ENCODE peak calls at places on chromosomes 13 and 19, in seven cellular contexts. X is NCI-H146; U is Calu3; G is Karpas-422; N is effector CD4-positive, alpha-beta T cell; M is K562; F is tibial nerve. R is an unnamed sample.

GRCh38 chr19:14835011-14835410 is at the start of the genes OR7A5 and OR7C1:
- DNase-seq in X (no peak), N (no peak), M (no peak), G (no peak), U (no peak), F (no peak), R (no peak)

GRCh38 chr19:51824603-51825002 is 29.6 kb downstream of the FPR3 start:
- DNase-seq in F (no peak), M (no peak), G (no peak), N (no peak), U (no peak), X (no peak), R (no peak)

GRCh38 chr19:42271861-42272534 is 2.9 kb downstream of the CIC start:
- DNase-seq in G (no peak), F (no peak), U (no peak), X (no peak), M (no peak), N (no peak), R (peak; percentile 67)

GRCh38 chr13:33227927-33228644 is 57.5 kb downstream of the STARD13 start:
- DNase-seq in X (no peak), F (no peak), G (no peak), N (no peak), M (no peak), U (no peak), R (no peak)

GRCh38 chr19:44346556-44346955 is 9.9 kb downstream of the ZNF112 start:
- DNase-seq in U (no peak), M (no peak), X (no peak), G (no peak), N (no peak), F (no peak), R (no peak)

GRCh38 chr13:86918682-86919081 is 752.5 kb upstream of the SLITRK5 start:
- DNase-seq in X (no peak), M (no peak), G (no peak), U (no peak), N (no peak), F (no peak), R (no peak)

GRCh38 chr13:50626031-50626643 is 217.4 kb downstream of the DLEU7 start:
- DNase-seq in U (no peak), M (peak; percentile 25), N (no peak), X (no peak), G (no peak), F (no peak), R (no peak)

GRCh38 chr19:794989-795658 is 2.1 kb upstream of the PTBP1 start:
- DNase-seq in G (peak; percentile 40), M (no peak), U (no peak), X (no peak), F (no peak), N (no peak), R (no peak)

GRCh38 chr13:99976502-99977115 is 5.0 kb upstream of the ZIC2 start:
- DNase-seq in F (no peak), X (no peak), N (no peak), U (no peak), G (no peak), M (no peak), R (no peak)

GRCh38 chr19:14505488-14506239 is 9.7 kb upstream of the GIPC1 start:
- DNase-seq in G (peak; percentile 86), F (no peak), X (peak; percentile 62), U (peak; percentile 86), N (peak; percentile 61), M (peak; percentile 83), R (peak; percentile 78)

GRCh38 chr13:62033932-62034331 is 618.3 kb upstream of the PCDH20 start:
- DNase-seq in M (no peak), U (no peak), X (no peak), G (no peak), N (no peak), F (no peak), R (no peak)

GRCh38 chr19:45913874-45914830 is at the start of gene NANOS2:
- DNase-seq in N (no peak), F (no peak), U (no peak), X (peak; percentile 52), G (peak; percentile 85), M (peak; percentile 79), R (no peak)

GRCh38 chr19:7382694-7383093 is 34.0 kb downstream of the ARHGEF18 start:
- DNase-seq in G (no peak), F (no peak), M (peak; percentile 14), U (no peak), X (no peak), N (no peak), R (no peak)

GRCh38 chr19:789473-790052 is 7.7 kb upstream of the PTBP1 start:
- DNase-seq in G (no peak), F (no peak), M (peak; percentile 70), U (no peak), N (no peak), X (no peak), R (no peak)

GRCh38 chr13:59398127-59398526 is 765.6 kb downstream of the DIAPH3 start:
- DNase-seq in M (no peak), X (no peak), F (no peak), G (no peak), N (no peak), U (no peak), R (no peak)

GRCh38 chr13:112781881-112782361 is 92.1 kb downstream of the ATP11A start:
- DNase-seq in M (no peak), X (no peak), N (no peak), U (no peak), G (no peak), F (no peak), R (no peak)

GRCh38 chr19:54168174-54168917 is 4.6 kb downstream of the TMC4 start:
- DNase-seq in F (peak; percentile 80), N (peak; percentile 88), M (peak; percentile 94), G (peak; percentile 98), X (peak; percentile 86), U (peak; percentile 98), R (peak; percentile 95)

GRCh38 chr13:64551755-64552154 is 2678.4 kb downstream of the PCDH9 start:
- DNase-seq in U (no peak), X (peak; percentile 32), N (no peak), G (no peak), F (no peak), M (no peak), R (no peak)

GRCh38 chr19:40282920-40283319 is 2.2 kb downstream of the AKT2 start:
- DNase-seq in M (no peak), U (no peak), F (no peak), G (no peak), N (no peak), X (no peak), R (no peak)

GRCh38 chr13:77714119-77714755 is 16.8 kb downstream of the SLAIN1 start:
- DNase-seq in U (no peak), G (no peak), X (no peak), M (no peak), N (no peak), F (no peak), R (no peak)

GRCh38 chr13:33454844-33455256 is 169.3 kb upstream of the STARD13 start:
- DNase-seq in N (no peak), X (no peak), M (no peak), F (no peak), U (no peak), G (no peak), R (no peak)

GRCh38 chr13:94261163-94261562 is 218.3 kb downstream of the DCT start:
- DNase-seq in X (no peak), M (no peak), N (no peak), G (no peak), F (no peak), U (no peak), R (no peak)

GRCh38 chr19:50703915-50704548 is 15.6 kb downstream of the SHANK1 start:
- DNase-seq in X (peak; percentile 19), M (peak; percentile 67), N (no peak), F (no peak), U (peak; percentile 40), G (no peak), R (no peak)

GRCh38 chr13:79692846-79693245 is 211.9 kb downstream of the NDFIP2 start:
- DNase-seq in F (no peak), U (no peak), X (no peak), N (no peak), M (no peak), G (no peak), R (no peak)

GRCh38 chr19:47032171-47032811 is 12.7 kb downstream of the NPAS1 start:
- DNase-seq in F (no peak), N (peak; percentile 56), U (peak; percentile 86), X (peak; percentile 81), M (peak; percentile 63), G (peak; percentile 85), R (no peak)

GRCh38 chr13:24146961-24147569 is 13.5 kb upstream of the SPATA13 start:
- DNase-seq in G (no peak), F (no peak), U (no peak), X (no peak), N (no peak), M (no peak), R (no peak)

GRCh38 chr19:11096210-11096841 is 7.1 kb downstream of the LDLR start:
- DNase-seq in U (no peak), M (no peak), F (no peak), G (no peak), N (no peak), X (no peak), R (no peak)

GRCh38 chr19:33280351-33280921 is 21.9 kb downstream of the CEBPA start:
- DNase-seq in G (no peak), U (no peak), F (no peak), N (no peak), X (no peak), M (no peak), R (no peak)

R was measured in suprapubic skin.